ENCODE peak calls at places on chromosomes 11 and 22, in nine cellular contexts. L, M, P, W, K, X, R, I and A are unnamed samples.

GRCh38 chr11:23866641-23867040 is 630.2 kb upstream of the LUZP2 start:
- DNase-seq in L (no peak), M (peak; percentile 27), P (no peak), W (no peak), K (peak; percentile 37), X (no peak), R (no peak), I (no peak), A (no peak)

GRCh38 chr11:32809313-32809712 is 14.9 kb upstream of the CCDC73 start:
- DNase-seq in L (peak; percentile 29), M (peak; percentile 79), P (peak; percentile 78), W (no peak), K (peak; percentile 56), X (peak; percentile 23), R (peak; percentile 55), I (peak; percentile 74), A (peak; percentile 84)

GRCh38 chr11:114796954-114797721 is 118.8 kb downstream of the NXPE2 start:
- DNase-seq in L (no peak), M (peak; percentile 78), P (no peak), W (no peak), K (no peak), X (peak; percentile 70), R (no peak), I (no peak), A (no peak)

GRCh38 chr11:129652828-129653227 is 162.8 kb upstream of the TMEM45B start:
- DNase-seq in L (no peak), M (no peak), P (no peak), W (no peak), K (no peak), X (no peak), R (no peak), I (no peak), A (no peak)

GRCh38 chr22:19805821-19806212 is 45.2 kb downstream of the TBX1 start:
- DNase-seq in L (no peak), M (no peak), P (peak; percentile 22), W (no peak), K (no peak), X (no peak), R (no peak), I (no peak), A (peak; percentile 9)

GRCh38 chr22:36160499-36160942 is at the start of gene APOL3:
- DNase-seq in L (no peak), M (peak; percentile 22), P (peak; percentile 26), W (no peak), K (no peak), X (no peak), R (no peak), I (no peak), A (peak; percentile 38)

GRCh38 chr22:31230871-31231621 is 18.9 kb downstream of the LIMK2 start:
- DNase-seq in L (peak; percentile 32), M (peak; percentile 49), P (peak; percentile 13), W (no peak), K (peak; percentile 53), X (peak; percentile 38), R (no peak), I (no peak), A (peak; percentile 41)

GRCh38 chr11:111539426-111540113 is 950 bp upstream of the LAYN start:
- DNase-seq in L (no peak), M (no peak), P (no peak), W (no peak), K (no peak), X (no peak), R (no peak), I (no peak), A (no peak)

GRCh38 chr11:43582837-43583462 is 97.6 kb upstream of the HSD17B12 start:
- DNase-seq in L (no peak), M (no peak), P (no peak), W (no peak), K (no peak), X (no peak), R (no peak), I (no peak), A (no peak)

GRCh38 chr11:61290905-61291690 is 4.0 kb downstream of the VWCE start:
- DNase-seq in L (no peak), M (no peak), P (no peak), W (no peak), K (no peak), X (no peak), R (no peak), I (no peak), A (peak; percentile 33)

GRCh38 chr11:28463826-28464225 is 355.6 kb downstream of the METTL15 start:
- DNase-seq in L (no peak), M (no peak), P (no peak), W (no peak), K (no peak), X (no peak), R (no peak), I (no peak), A (no peak)

GRCh38 chr11:126174816-126175215 is 36.6 kb downstream of the RPUSD4 start:
- DNase-seq in L (no peak), M (no peak), P (no peak), W (no peak), K (no peak), X (no peak), R (no peak), I (no peak), A (no peak)